ENCODE peak calls at places on chromosomes 12 and 14, in nine cellular contexts. Y is NCI-H2029 treated with DMSO at 0.1 percent for 48 hours; S is H7; O is NCI-H774; V is stimulated activated CD4-positive, alpha-beta T cell treated with anti-CD3 and anti-CD28 coated beads, Interleukin-1b, Interleukin-23, amount 100 ng/mL, for 24 hours; K is HepG2; T is activated T-cell treated with anti-CD3 and anti-CD28 coated beads for 48 hours; M is stimulated activated CD8-positive, alpha-beta memory T cell treated with anti-CD3 and anti-CD28 coated beads, Interleukin-12 subunit alpha, Interleukin-12 subunit beta, amount 100 ng/mL, for 4 hours; Q is NCI-H460. L is an unnamed sample.

GRCh38 chr12:45407188-45407850 is 191.4 kb downstream of the ANO6 start:
- DNase-seq in S (no peak), M (no peak), K (no peak), Y (peak; percentile 19), T (no peak), V (no peak), Q (no peak), O (peak; percentile 34), L (no peak)

GRCh38 chr12:4562034-4562657 is at the start of gene DYRK4:
- DNase-seq in K (peak; percentile 72), T (no peak), M (no peak), V (no peak), Q (no peak), O (peak; percentile 60), S (peak; percentile 95), Y (peak; percentile 8), L (no peak)

GRCh38 chr12:69475237-69475984 is 5.2 kb downstream of the FRS2 start:
- DNase-seq in T (no peak), Q (no peak), O (no peak), S (no peak), V (no peak), K (peak; percentile 61), Y (no peak), M (no peak), L (no peak)

GRCh38 chr12:3551386-3551785 is 60.4 kb downstream of the PRMT8 start:
- DNase-seq in Y (no peak), V (no peak), T (no peak), M (no peak), K (no peak), S (no peak), Q (no peak), O (no peak), L (no peak)

GRCh38 chr14:42163136-42163535 is 556.5 kb downstream of the LRFN5 start:
- DNase-seq in V (no peak), M (no peak), Q (no peak), S (no peak), T (no peak), Y (no peak), O (no peak), K (no peak), L (no peak)

GRCh38 chr12:123982269-123982668 is 9.3 kb downstream of the ZNF664 start:
- DNase-seq in Y (no peak), T (no peak), M (no peak), V (no peak), K (no peak), Q (no peak), O (no peak), S (no peak), L (no peak)

GRCh38 chr12:12172106-12172511 is 94.7 kb downstream of the LRP6 start:
- DNase-seq in K (no peak), T (peak; percentile 6), V (no peak), Y (no peak), M (no peak), Q (no peak), O (no peak), S (no peak), L (peak; percentile 9)

GRCh38 chr14:39946796-39947195 is 514.6 kb upstream of the FBXO33 start:
- DNase-seq in M (no peak), Y (no peak), S (no peak), T (no peak), Q (no peak), O (no peak), V (no peak), K (no peak), L (no peak)

GRCh38 chr12:52370906-52371608 is 3.8 kb upstream of the KRT85 start:
- DNase-seq in K (no peak), S (no peak), Y (no peak), M (no peak), Q (no peak), V (no peak), O (no peak), T (no peak), L (no peak)

GRCh38 chr12:21483531-21483930 is 17.9 kb downstream of the RECQL start:
- DNase-seq in O (peak; percentile 90), K (no peak), Q (no peak), V (no peak), S (no peak), M (no peak), T (no peak), Y (peak; percentile 70), L (no peak)

GRCh38 chr12:55874465-55874864 is 31.7 kb upstream of the MMP19 start:
- DNase-seq in V (no peak), Q (no peak), Y (no peak), K (no peak), O (no peak), S (no peak), T (no peak), M (no peak), L (no peak)

GRCh38 chr12:47545938-47546609 is 159.8 kb downstream of the RPAP3 start:
- DNase-seq in O (no peak), K (no peak), S (no peak), V (no peak), M (no peak), T (no peak), Q (no peak), Y (no peak), L (no peak)

GRCh38 chr12:6461401-6462233 is 8.9 kb downstream of the VAMP1 start:
- DNase-seq in Q (no peak), S (no peak), M (peak; percentile 64), T (peak; percentile 76), V (no peak), K (no peak), O (no peak), Y (no peak), L (peak; percentile 85)

GRCh38 chr12:20339060-20339459 is 29.3 kb upstream of the PDE3A start:
- DNase-seq in T (no peak), V (no peak), Q (no peak), K (no peak), S (no peak), Y (no peak), M (no peak), O (no peak), L (no peak)

GRCh38 chr14:30355431-30355913 is 203.5 kb upstream of the G2E3 start:
- DNase-seq in K (peak; percentile 84), Y (no peak), M (no peak), V (no peak), O (no peak), Q (no peak), S (no peak), T (peak; percentile 5), L (no peak)